ENCODE peak calls at places on chromosomes 1 and 21, in nine cellular contexts. H is pancreas, T is COR-L47, R is adrenal gland, D is breast epithelium, U is ureter, B is NCI-H1417, Q is NCI-H2029, J is mesothelial cell of epicardium. O is an unnamed sample.

GRCh38 chr21:35026153-35026499 is 23.0 kb downstream of the RUNX1 start:
- DNase-seq in H (no peak), R (no peak), D (no peak), U (no peak), J (no peak), T (no peak), Q (no peak), B (no peak), O (no peak)

GRCh38 chr21:46538851-46539666 is 65.8 kb downstream of the S100B start:
- DNase-seq in U (no peak), R (no peak), B (no peak), J (no peak), H (no peak), T (no peak), D (no peak), Q (no peak), O (no peak)

GRCh38 chr1:209767105-209767504 is 11.3 kb downstream of the TRAF3IP3 start:
- DNase-seq in H (no peak), R (no peak), T (no peak), D (no peak), J (no peak), B (no peak), U (no peak), Q (no peak), O (no peak)

GRCh38 chr1:226738995-226739695 is at the start of gene ITPKB:
- DNase-seq in J (no peak), D (peak; percentile 59), T (no peak), R (peak; percentile 47), B (peak; percentile 59), Q (no peak), U (peak; percentile 70), H (peak; percentile 63), O (peak; percentile 76)

GRCh38 chr1:89831462-89832113 is 10.8 kb downstream of the LRRC8D start:
- DNase-seq in U (no peak), B (no peak), D (no peak), Q (no peak), R (no peak), T (no peak), H (no peak), J (no peak), O (no peak)

GRCh38 chr1:41683681-41684500 is 199.4 kb upstream of the EDN2 start:
- DNase-seq in D (no peak), U (no peak), H (no peak), B (no peak), R (no peak), Q (no peak), J (no peak), T (no peak), O (no peak)

GRCh38 chr1:177306981-177307380 is 136.2 kb downstream of the BRINP2 start:
- DNase-seq in D (no peak), J (no peak), Q (no peak), B (no peak), U (no peak), H (no peak), T (no peak), R (no peak), O (no peak)

GRCh38 chr21:44399151-44399954 is 45.9 kb downstream of the TRPM2 start:
- DNase-seq in U (no peak), T (no peak), J (no peak), D (no peak), B (no peak), Q (no peak), H (no peak), R (no peak), O (no peak)

GRCh38 chr1:183302452-183303324 is 115.5 kb downstream of the NMNAT2 start:
- DNase-seq in J (no peak), R (no peak), H (no peak), B (no peak), T (no peak), U (no peak), D (no peak), Q (no peak), O (no peak)

GRCh38 chr1:147245129-147245528 is 2.6 kb downstream of the CHD1L start:
- DNase-seq in D (no peak), J (no peak), B (no peak), Q (no peak), H (no peak), R (no peak), T (no peak), U (no peak), O (no peak)

GRCh38 chr1:150876111-150876434 is 326 bp downstream of the ARNT start:
- DNase-seq in Q (no peak), D (peak; percentile 58), H (no peak), B (no peak), U (no peak), R (no peak), T (no peak), J (no peak), O (peak; percentile 76)

GRCh38 chr1:28811766-28812668 is at the start of gene OPRD1:
- DNase-seq in R (no peak), H (no peak), B (peak; percentile 76), U (no peak), D (no peak), T (peak; percentile 47), Q (no peak), J (no peak), O (no peak)

GRCh38 chr21:43340491-43341348 is 86.2 kb downstream of the SIK1 start:
- DNase-seq in R (peak; percentile 54), U (no peak), D (no peak), T (no peak), B (no peak), H (no peak), J (no peak), Q (no peak), O (peak; percentile 61)

GRCh38 chr21:16102113-16102512 is 372.3 kb downstream of the USP25 start:
- DNase-seq in T (no peak), D (no peak), Q (no peak), R (no peak), B (no peak), J (no peak), U (no peak), H (no peak), O (no peak)

GRCh38 chr1:70331962-70332361 is 22.6 kb downstream of the ANKRD13C start:
- DNase-seq in T (no peak), H (no peak), J (no peak), D (no peak), U (no peak), B (no peak), Q (no peak), R (no peak), O (no peak)

GRCh38 chr1:230641900-230642262 is 400 bp upstream of the COG2 start:
- DNase-seq in B (no peak), Q (no peak), T (no peak), J (peak; percentile 34), H (peak; percentile 38), R (no peak), U (no peak), D (no peak), O (no peak)

GRCh38 chr1:247110627-247111258 is 6.6 kb upstream of the ZNF669 start:
- DNase-seq in D (no peak), J (no peak), Q (no peak), B (no peak), T (no peak), H (no peak), R (no peak), U (no peak), O (peak; percentile 65)

GRCh38 chr1:109979489-109980091 is 5.0 kb upstream of the AHCYL1 start:
- DNase-seq in J (no peak), D (no peak), Q (no peak), B (no peak), H (no peak), T (no peak), U (no peak), R (no peak), O (peak; percentile 35)

GRCh38 chr1:41728403-41729202 is 190.1 kb downstream of the HIVEP3 start:
- DNase-seq in D (no peak), U (no peak), Q (no peak), R (no peak), H (no peak), J (no peak), T (no peak), B (no peak), O (no peak)

GRCh38 chr1:11948822-11949458 is 14.4 kb downstream of the PLOD1 start:
- DNase-seq in B (no peak), J (no peak), R (no peak), U (no peak), T (no peak), Q (no peak), H (no peak), D (no peak), O (no peak)

GRCh38 chr1:21906173-21907078 is 30.7 kb downstream of the HSPG2 start:
- DNase-seq in Q (no peak), D (no peak), R (no peak), T (no peak), J (no peak), H (no peak), B (no peak), U (no peak), O (no peak)

GRCh38 chr1:31027693-31028526 is 37.6 kb downstream of the PUM1 start:
- DNase-seq in B (no peak), D (no peak), H (no peak), Q (no peak), J (no peak), R (no peak), T (no peak), U (no peak), O (no peak)

GRCh38 chr1:36705629-36706028 is 222.9 kb upstream of the CSF3R start:
- DNase-seq in R (no peak), B (no peak), J (no peak), T (no peak), D (no peak), U (no peak), H (no peak), Q (no peak), O (no peak)

GRCh38 chr21:27112186-27112585 is 145.3 kb upstream of the ADAMTS5 start:
- DNase-seq in B (no peak), Q (no peak), R (no peak), D (no peak), U (no peak), T (no peak), H (no peak), J (no peak), O (peak; percentile 1)

GRCh38 chr1:9717193-9718005 is 65.9 kb downstream of the PIK3CD start:
- DNase-seq in H (peak; percentile 65), B (no peak), D (no peak), Q (no peak), T (no peak), U (peak; percentile 81), J (no peak), R (peak; percentile 53), O (no peak)

GRCh38 chr21:16468191-16468590 is 738.4 kb downstream of the USP25 start:
- DNase-seq in R (no peak), U (no peak), B (no peak), J (no peak), Q (no peak), D (no peak), H (no peak), T (no peak), O (no peak)

GRCh38 chr1:75765697-75766355 is 20.2 kb upstream of the RABGGTB start:
- DNase-seq in B (no peak), T (no peak), Q (no peak), H (no peak), R (no peak), D (no peak), U (no peak), J (no peak), O (peak; percentile 86)

GRCh38 chr1:6392081-6392879 is 1.3 kb downstream of the ACOT7 start:
- DNase-seq in T (no peak), H (no peak), U (no peak), Q (peak; percentile 27), J (no peak), D (no peak), B (peak; percentile 52), R (no peak), O (peak; percentile 55)

GRCh38 chr1:23657659-23658275 is 33.8 kb upstream of the RPL11 start:
- DNase-seq in J (no peak), H (no peak), B (no peak), R (peak; percentile 64), U (no peak), T (peak; percentile 19), Q (no peak), D (no peak), O (peak; percentile 57)

GRCh38 chr1:102838016-102838415 is 270.3 kb downstream of the COL11A1 start:
- DNase-seq in D (no peak), B (no peak), T (no peak), U (no peak), J (no peak), R (no peak), H (no peak), Q (no peak), O (no peak)